ENCODE peak calls at places on chromosomes 7 and 10, in seven cellular contexts. M is occipital lobe; S is HFFc6; P is GM04504; L is foreskin fibroblast; Q is spleen; Z is stimulated activated CD4-positive, alpha-beta T cell treated with anti-CD3 and anti-CD28 coated beads, Interleukin-15, amount 100 ng/mL, for 24 hours. R is an unnamed sample.

GRCh38 chr7:83276250-83276649 is 113.6 kb upstream of the PCLO start:
- DNase-seq in S (no peak), Z (no peak), Q (no peak), M (no peak), L (no peak), P (no peak), R (no peak)

GRCh38 chr7:50088463-50089129 is 4.5 kb downstream of the ZPBP start:
- DNase-seq in S (no peak), Z (no peak), L (no peak), M (no peak), P (no peak), Q (no peak), R (no peak)

GRCh38 chr7:99042957-99043356 is 101.0 kb downstream of the SMURF1 start:
- DNase-seq in M (no peak), Q (no peak), L (no peak), S (no peak), P (no peak), Z (no peak), R (no peak)

GRCh38 chr7:98459529-98459928 is 58.6 kb upstream of the BAIAP2L1 start:
- DNase-seq in Z (no peak), L (no peak), S (no peak), M (no peak), Q (no peak), P (no peak), R (no peak)

GRCh38 chr7:71817931-71818330 is 594.2 kb downstream of the CALN1 start:
- DNase-seq in Q (no peak), Z (no peak), M (no peak), P (no peak), L (no peak), S (no peak), R (no peak)

GRCh38 chr7:4842302-4843064 is 19.3 kb downstream of the PAPOLB start:
- DNase-seq in Q (peak), L (no peak), S (no peak), Z (no peak), P (no peak), M (no peak), R (no peak)

GRCh38 chr10:18044976-18045720 is 93.4 kb downstream of the SLC39A12 start:
- DNase-seq in M (no peak), Q (no peak), S (no peak), Z (no peak), P (no peak), L (peak), R (no peak)

GRCh38 chr7:142720140-142720773 is 29.0 kb upstream of the PRSS1 start:
- DNase-seq in P (no peak), M (no peak), S (no peak), Z (no peak), L (no peak), Q (no peak), R (no peak)

GRCh38 chr10:71059059-71059818 is 153.1 kb upstream of the UNC5B start:
- DNase-seq in L (no peak), P (no peak), S (no peak), Q (no peak), M (no peak), Z (no peak), R (no peak)

GRCh38 chr10:95831076-95831475 is 75.1 kb downstream of the ENTPD1 start:
- DNase-seq in Q (no peak), M (no peak), L (no peak), Z (no peak), P (no peak), S (no peak), R (no peak)

GRCh38 chr10:132847416-132847777 is 61.5 kb upstream of the NKX6-2 start:
- DNase-seq in S (no peak), P (no peak), M (no peak), Z (no peak), Q (peak), L (no peak), R (no peak)

GRCh38 chr7:142854505-142855400 is at the start of gene EPHB6:
- DNase-seq in S (no peak), P (peak), L (peak), Z (peak), Q (peak), M (peak), R (peak)

GRCh38 chr10:67818323-67818722 is 19.7 kb downstream of the DNAJC12 start:
- DNase-seq in L (no peak), Z (no peak), Q (no peak), P (no peak), S (peak), M (no peak), R (no peak)

GRCh38 chr10:26449726-26450125 is 11.6 kb downstream of the APBB1IP start:
- DNase-seq in Z (no peak), P (no peak), M (no peak), L (no peak), Q (no peak), S (no peak), R (no peak)

GRCh38 chr10:29615195-29615594 is 19.6 kb downstream of the SVIL start:
- DNase-seq in M (no peak), Q (no peak), P (no peak), L (no peak), Z (no peak), S (no peak), R (no peak)

R was measured in Ammon's horn.